ENCODE peak calls at places on chromosomes 4 and X, in four cellular contexts. V, H, Z and J are unnamed samples. For H3K4me1, the result is how much of the 10 kb centered on the place peaks cover.

GRCh38 chrX:7100022-7100421 is 47.5 kb upstream of the STS start:
- DNase-seq in H (no peak), V (no peak), Z (no peak), J (no peak)

GRCh38 chr4:71081192-71081591 is 87.7 kb downstream of the DCK start:
- DNase-seq in Z (no peak), V (no peak), H (no peak), J (no peak)

GRCh38 chr4:177339794-177340374 is 30.2 kb downstream of the NEIL3 start:
- DNase-seq in H (no peak), V (no peak), Z (no peak), J (peak)

GRCh38 chr4:3291969-3292570 is 751 bp upstream of the RGS12 start:
- DNase-seq in H (peak), V (peak), Z (peak), J (peak)

GRCh38 chr4:37568494-37568893 is 117.7 kb downstream of the RELL1 start:
- DNase-seq in Z (no peak), V (no peak), H (no peak), J (no peak)

GRCh38 chrX:20300822-20301221 is 34.1 kb upstream of the RPS6KA3 start:
- DNase-seq in H (no peak), V (no peak), Z (no peak), J (no peak)

GRCh38 chr4:38266616-38267015 is 306.4 kb downstream of the PTTG2 start:
- DNase-seq in V (no peak), Z (no peak), H (no peak), J (peak)

GRCh38 chr4:85200106-85200505 is 233.6 kb upstream of the WDFY3 start:
- DNase-seq in V (no peak), H (no peak), Z (no peak), J (no peak)

GRCh38 chr4:151192556-151193235 is 84.3 kb upstream of the PRSS48 start:
- DNase-seq in Z (no peak), H (no peak), V (no peak), J (no peak)

GRCh38 chr4:4418676-4419370 is 31.9 kb downstream of the NSG1 start:
- DNase-seq in Z (no peak), V (no peak), H (no peak), J (no peak)

GRCh38 chr4:18568600-18568999 is 547.0 kb upstream of the LCORL start:
- DNase-seq in Z (no peak), H (no peak), V (no peak), J (no peak)

GRCh38 chrX:20595928-20596550 is 329.3 kb upstream of the RPS6KA3 start:
- DNase-seq in Z (no peak), H (no peak), V (no peak), J (no peak)

GRCh38 chr4:173121044-173121685 is 47.4 kb upstream of the GALNT7 start:
- DNase-seq in Z (no peak), H (no peak), V (no peak), J (no peak)

GRCh38 chrX:18210470-18210869 is 10.2 kb downstream of the BEND2 start:
- DNase-seq in H (no peak), V (no peak), Z (no peak), J (peak)

GRCh38 chr4:23878912-23879732 is 10.7 kb downstream of the PPARGC1A start:
- DNase-seq in H (no peak), V (no peak), Z (no peak), J (no peak)

GRCh38 chr4:23884261-23884660 is 5.6 kb downstream of the PPARGC1A start:
- DNase-seq in V (no peak), H (no peak), Z (no peak), J (no peak)

GRCh38 chr4:23881052-23881501 is 8.8 kb downstream of the PPARGC1A start:
- DNase-seq in V (no peak), Z (no peak), H (no peak), J (no peak)

GRCh38 chr4:23882976-23883531 is 6.8 kb downstream of the PPARGC1A start:
- DNase-seq in V (no peak), H (no peak), Z (no peak), J (no peak)

DNA sequence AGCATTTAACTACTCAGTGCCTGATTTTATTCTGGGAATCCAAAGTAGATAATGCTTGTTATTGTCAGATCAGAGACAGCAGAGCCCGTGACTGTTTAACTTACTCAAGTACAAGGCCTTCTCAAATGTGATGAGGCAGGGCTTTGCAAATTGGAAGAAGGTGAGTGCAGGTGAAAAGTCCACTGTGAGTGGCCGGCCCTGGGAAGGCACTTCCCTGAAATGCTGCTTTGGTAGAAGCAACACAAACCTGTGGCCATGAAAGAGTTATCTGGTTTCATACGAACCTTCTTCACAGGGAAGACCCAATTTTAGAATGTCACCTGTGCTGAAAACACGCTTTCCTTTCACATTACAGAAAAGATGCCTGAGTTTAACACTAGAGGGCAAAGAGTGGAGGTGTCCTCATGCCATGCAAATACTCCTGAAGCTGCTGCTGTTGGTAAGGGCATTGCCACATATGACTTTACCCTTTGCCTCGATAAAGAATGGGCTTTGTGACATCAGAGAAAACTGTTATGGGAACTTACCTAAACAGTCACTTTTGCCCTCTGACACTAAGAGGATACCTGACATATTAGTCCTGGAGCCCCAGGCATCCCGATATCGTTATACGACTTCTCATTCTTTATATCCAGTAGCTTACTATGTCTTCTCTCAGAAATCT is 8.0 kb downstream of the PPARGC1A start:
- DNase-seq in H (no peak), Z (no peak), V (no peak), J (no peak)
- H3K4me1 ChIP-seq in H (under half), Z (under half), V (under half), J (under half)

GRCh38 chr4:15331930-15332329 is 95.9 kb upstream of the C1QTNF7 start:
- DNase-seq in V (no peak), Z (no peak), H (no peak), J (no peak)
- H3K4me1 ChIP-seq in V (under half), Z (under half), H (under half), J (under half)

GRCh38 chr4:108152980-108153379 is 15.8 kb downstream of the LEF1 start:
- DNase-seq in V (no peak), H (no peak), Z (no peak), J (no peak)
- H3K4me1 ChIP-seq in V (under half), H (under half), Z (half or more), J (under half)

GRCh38 chr4:159129822-159130550 is 27.1 kb downstream of the RAPGEF2 start:
- DNase-seq in V (no peak), Z (no peak), H (no peak), J (no peak)
- H3K4me1 ChIP-seq in V (under half), Z (under half), H (under half), J (under half)

GRCh38 chrX:129123795-129124194 is 399.5 kb downstream of the SMARCA1 start:
- DNase-seq in V (no peak), Z (no peak), H (no peak), J (no peak)
- H3K4me1 ChIP-seq in V (under half), Z (under half), H (under half), J (under half)

GRCh38 chr4:140152015-140152703 is 1.8 kb downstream of the MAML3 start:
- DNase-seq in H (peak), Z (peak), V (peak), J (peak)
- H3K4me1 ChIP-seq in H (under half), Z (under half), V (under half), J (half or more)

DNA sequence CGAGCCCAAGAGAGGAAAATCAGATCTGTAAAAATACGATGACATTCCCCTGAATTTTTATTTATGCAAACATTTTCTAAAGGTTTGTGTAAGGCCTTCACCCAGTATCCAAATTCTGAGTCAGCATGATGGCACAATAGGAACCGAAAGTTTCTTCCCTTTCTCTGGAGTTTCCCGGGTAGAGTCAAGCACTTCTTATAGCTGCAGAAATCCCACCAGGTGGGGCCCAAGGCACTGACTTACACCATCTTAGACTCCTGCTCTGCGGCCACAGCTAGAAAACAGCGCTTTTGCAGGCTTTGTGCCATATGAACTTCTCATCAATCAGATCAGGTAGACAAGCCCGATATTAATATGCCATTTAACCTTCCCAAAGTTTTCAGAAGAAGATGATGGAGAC is 13.4 kb downstream of the LEF1 start:
- DNase-seq in V (no peak), H (no peak), Z (no peak), J (no peak)
- H3K4me1 ChIP-seq in V (under half), H (under half), Z (half or more), J (under half)